ENCODE peak calls at places on chromosomes 16 and 17, in four cellular contexts. M is K562, Q is GM12878, J is HepG2. B is an unnamed sample.

GRCh38 chr16:85884808-85885463 is 14.0 kb upstream of the IRF8 start:
- DNase-seq in J (no peak), M (no peak), Q (no peak), B (no peak)

GRCh38 chr16:82031116-82032084 is 3.7 kb upstream of the HSD17B2 start:
- DNase-seq in Q (no peak), J (peak; percentile 71), M (peak; percentile 18), B (peak; percentile 50)

GRCh38 chr16:67987460-67988160 is 7.3 kb upstream of the DPEP3 start:
- DNase-seq in J (peak; percentile 57), Q (no peak), M (no peak), B (no peak)

GRCh38 chr17:35214631-35215273 is 20.6 kb upstream of the SLC35G3 start:
- DNase-seq in Q (peak; percentile 8), J (no peak), M (no peak), B (no peak)

GRCh38 chr17:68080411-68081150 is 45.0 kb downstream of the KPNA2 start:
- DNase-seq in M (no peak), J (no peak), Q (no peak), B (no peak)

GRCh38 chr16:740764-741505 is at the start of gene CIAO3:
- DNase-seq in M (peak; percentile 94), Q (peak; percentile 60), J (peak; percentile 79), B (peak; percentile 93)

GRCh38 chr17:48333034-48333491 is 97.0 kb downstream of the SKAP1 start:
- DNase-seq in M (no peak), Q (no peak), J (no peak), B (no peak)

GRCh38 chr16:78673157-78673556 is 573.7 kb downstream of the WWOX start:
- DNase-seq in Q (no peak), M (no peak), J (no peak), B (no peak)

GRCh38 chr17:6639651-6640535 is 618 bp downstream of the KIAA0753 start:
- DNase-seq in J (no peak), Q (no peak), M (peak; percentile 8), B (peak; percentile 43)

GRCh38 chr16:23827245-23827543 is 8.6 kb upstream of the PRKCB start:
- DNase-seq in Q (no peak), J (no peak), M (no peak), B (no peak)

GRCh38 chr17:80763293-80763867 is 218.7 kb downstream of the RPTOR start:
- DNase-seq in M (no peak), J (no peak), Q (no peak), B (no peak)

GRCh38 chr17:56597495-56597990 is 4.0 kb downstream of the NOG start:
- DNase-seq in M (no peak), Q (no peak), J (no peak), B (no peak)

GRCh38 chr17:10053976-10054551 is 144.3 kb downstream of the GAS7 start:
- DNase-seq in M (no peak), J (no peak), Q (no peak), B (no peak)

DNA sequence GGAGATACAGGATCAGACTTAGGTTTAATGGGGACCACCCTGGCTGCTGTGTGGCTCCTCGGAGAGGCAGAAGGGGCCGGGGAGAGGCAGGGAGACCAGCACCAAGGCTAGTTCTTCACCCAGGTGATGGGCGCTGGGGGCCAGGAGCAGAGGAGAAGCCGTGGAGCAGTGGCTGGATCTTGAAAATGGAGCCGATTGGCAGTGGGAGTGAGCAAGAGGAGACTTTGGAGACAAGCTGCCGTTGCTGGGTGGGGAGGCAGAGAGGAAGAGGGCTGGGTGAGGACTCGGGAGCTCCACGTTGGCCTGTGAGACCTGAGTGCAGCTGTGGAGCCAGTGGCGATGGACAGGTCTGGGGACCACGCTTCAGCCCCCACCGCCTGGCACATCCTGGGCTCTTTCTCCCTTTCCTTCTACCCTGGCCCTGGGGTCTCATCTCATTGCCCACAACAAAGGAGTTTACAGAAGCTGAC is 9.0 kb downstream of the RAB11FIP4 start:
- DNase-seq in J (no peak), Q (no peak), M (no peak), B (no peak)
- TF ChIP-seq REST in J (peak; percentile 80), Q (no peak), M (no peak), B (no peak)

DNA sequence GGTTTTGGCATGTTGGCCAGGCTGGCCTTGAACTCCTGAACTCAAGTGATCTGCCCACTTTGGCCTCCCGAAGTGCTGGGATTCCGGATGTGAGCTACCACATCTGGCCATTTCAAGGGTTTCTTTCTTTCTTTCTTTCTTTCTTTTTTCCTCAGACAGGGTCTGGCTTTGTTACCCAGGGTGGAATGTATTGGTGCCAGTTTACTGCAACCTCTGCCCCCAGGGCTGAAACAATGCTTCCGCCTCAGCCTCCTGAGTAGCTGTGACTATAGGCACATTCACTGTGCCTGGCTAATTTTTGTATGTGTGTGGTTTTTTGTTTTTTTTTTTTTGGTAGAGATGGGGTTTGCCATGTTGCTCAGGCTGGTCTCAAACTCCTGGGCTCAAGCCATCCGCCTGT is 3.1 kb downstream of the FCSK start:
- DNase-seq in M (no peak), J (no peak), Q (no peak), B (no peak)
- TF ChIP-seq EP300 in M (no peak), J (no peak), Q (no peak), B (no peak)

GRCh38 chr16:16143941-16144340 is 79.4 kb downstream of the ABCC6 start:
- DNase-seq in Q (no peak), M (peak; percentile 67), J (no peak), B (no peak)
- TF ChIP-seq MYC in Q (no peak), M (no peak), J (no peak), B (no peak)

GRCh38 chr16:84755004-84755672 is 55.3 kb downstream of the USP10 start:
- DNase-seq in Q (no peak), J (no peak), M (no peak), B (no peak)

GRCh38 chr16:84756830-84757229 is 57.0 kb downstream of the USP10 start:
- DNase-seq in Q (no peak), J (no peak), M (no peak), B (no peak)

GRCh38 chr16:84752600-84752999 is 52.8 kb downstream of the USP10 start:
- DNase-seq in J (no peak), Q (no peak), M (no peak), B (no peak)

GRCh38 chr16:84753412-84754325 is 53.9 kb downstream of the USP10 start:
- DNase-seq in Q (no peak), M (no peak), J (no peak), B (no peak)

DNA sequence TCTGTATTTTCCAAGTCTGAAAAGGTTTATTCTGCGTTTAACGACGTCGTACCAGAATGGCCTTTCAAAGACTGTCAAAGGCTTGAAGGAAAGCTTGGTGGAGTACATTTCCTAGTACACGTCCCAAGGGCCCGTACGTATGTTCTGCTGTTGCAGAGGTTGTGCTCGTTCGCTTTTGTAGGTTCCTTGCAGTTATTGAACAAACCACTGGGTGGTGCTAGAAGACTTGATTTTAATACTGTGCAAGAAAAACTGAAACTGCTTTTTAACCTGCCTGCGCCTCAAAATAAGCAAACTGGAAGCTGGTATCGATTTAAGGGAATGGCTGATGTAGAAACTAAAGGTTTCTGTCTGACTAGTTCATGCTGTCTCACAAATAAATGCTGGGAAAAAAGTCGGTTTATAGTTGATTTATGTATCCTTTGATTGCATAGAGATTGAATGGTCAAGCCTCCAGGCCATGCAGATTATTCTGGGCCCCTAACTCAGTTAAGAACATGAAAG is 54.6 kb downstream of the USP10 start:
- DNase-seq in Q (peak; percentile 78), M (peak; percentile 76), J (peak; percentile 83), B (peak; percentile 86)
- TF ChIP-seq REST in Q (no peak), M (no peak), J (no peak), B (no peak)

B was measured in A549.